ENCODE peak calls at places on chromosomes 2 and 18, in seven cellular contexts. L, A, G, T, I, X and Z are unnamed samples.

GRCh38 chr18:48017625-48018024 is 87.2 kb upstream of the SMAD2 start:
- DNase-seq in X (no peak), A (no peak), T (no peak), L (no peak), I (no peak), G (no peak), Z (peak; percentile 65)

GRCh38 chr2:198374375-198375072 is 570.1 kb downstream of the PLCL1 start:
- DNase-seq in G (peak; percentile 58), X (peak; percentile 53), I (no peak), A (peak; percentile 77), L (peak; percentile 77), T (no peak), Z (peak; percentile 80)

GRCh38 chr2:152566728-152567069 is 150.6 kb downstream of the PRPF40A start:
- DNase-seq in L (no peak), T (no peak), X (peak; percentile 64), I (no peak), A (no peak), G (no peak), Z (no peak)

GRCh38 chr2:99507964-99508818 is 18.4 kb upstream of the REV1 start:
- DNase-seq in T (no peak), G (peak; percentile 33), I (no peak), A (no peak), L (peak; percentile 18), X (peak; percentile 20), Z (no peak)

GRCh38 chr18:79765491-79766245 is 32.1 kb upstream of the KCNG2 start:
- DNase-seq in L (no peak), I (no peak), G (no peak), A (no peak), X (no peak), T (no peak), Z (peak; percentile 75)

GRCh38 chr18:62784966-62785413 is 69.6 kb downstream of the PHLPP1 start:
- DNase-seq in X (no peak), T (no peak), G (no peak), A (no peak), I (no peak), L (no peak), Z (peak; percentile 67)

GRCh38 chr2:175847128-175847527 is 154.9 kb downstream of the LNPK start:
- DNase-seq in X (no peak), I (no peak), T (no peak), G (no peak), L (no peak), A (no peak), Z (no peak)

GRCh38 chr2:201644001-201644400 is 698 bp upstream of the TMEM237 start:
- DNase-seq in I (no peak), T (no peak), X (no peak), L (no peak), A (peak; percentile 21), G (no peak), Z (peak; percentile 64)

GRCh38 chr2:19895535-19895934 is 6.2 kb downstream of the TTC32 start:
- DNase-seq in X (no peak), I (no peak), L (no peak), G (no peak), A (no peak), T (no peak), Z (peak; percentile 64)

GRCh38 chr2:101883860-101884259 is 107.9 kb upstream of the IL1R2 start:
- DNase-seq in I (peak; percentile 41), L (peak; percentile 72), A (peak; percentile 69), X (peak; percentile 80), T (peak; percentile 8), G (peak; percentile 57), Z (peak; percentile 78)

DNA sequence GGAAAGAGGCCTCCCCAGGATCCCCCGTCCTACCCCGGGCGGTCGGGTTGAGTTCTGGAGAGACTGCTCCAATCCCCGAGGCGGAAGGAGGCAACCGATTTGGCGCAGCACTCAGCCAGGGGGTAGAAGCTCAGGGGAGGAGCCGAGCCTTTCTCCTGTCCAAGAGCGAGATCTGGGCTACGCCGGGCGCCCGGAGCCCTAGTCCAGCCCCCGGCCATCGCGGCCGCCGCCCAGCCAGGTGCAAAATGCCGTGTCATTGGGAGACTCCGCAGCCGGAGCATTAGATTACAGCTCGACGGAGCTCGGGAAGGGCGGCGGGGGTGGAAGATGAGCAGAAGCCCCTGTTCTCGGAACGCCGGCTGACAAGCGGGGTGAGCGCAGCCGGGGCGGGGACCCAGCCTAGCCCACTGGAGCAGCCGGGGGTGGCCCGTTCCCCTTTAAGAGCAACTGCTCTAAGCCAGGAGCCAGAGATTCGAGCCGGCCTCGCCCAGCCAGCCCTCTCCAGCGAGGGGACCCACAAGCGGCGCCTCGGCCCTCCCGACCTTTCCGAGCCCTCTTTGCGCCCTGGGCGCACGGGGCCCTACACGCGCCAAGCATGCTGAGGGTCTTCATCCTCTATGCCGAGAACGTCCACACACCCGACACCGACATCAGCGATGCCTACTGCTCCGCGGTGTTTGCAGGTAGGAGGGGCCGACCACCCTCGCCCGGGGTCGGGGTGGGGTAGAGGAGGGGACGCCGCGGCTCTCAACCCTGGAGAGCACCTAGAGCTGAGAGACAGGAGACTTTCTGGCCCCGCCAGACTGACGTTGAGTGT is at the start of gene DYSF:
- DNase-seq in G (no peak), I (peak; percentile 69), L (peak; percentile 42), A (peak; percentile 85), T (no peak), X (peak; percentile 61), Z (peak; percentile 57)
- TF ChIP-seq EZH2 in G (no peak), I (no peak), L (peak; percentile 65), A (no peak), T (no peak), X (no peak), Z (no peak)

DNA sequence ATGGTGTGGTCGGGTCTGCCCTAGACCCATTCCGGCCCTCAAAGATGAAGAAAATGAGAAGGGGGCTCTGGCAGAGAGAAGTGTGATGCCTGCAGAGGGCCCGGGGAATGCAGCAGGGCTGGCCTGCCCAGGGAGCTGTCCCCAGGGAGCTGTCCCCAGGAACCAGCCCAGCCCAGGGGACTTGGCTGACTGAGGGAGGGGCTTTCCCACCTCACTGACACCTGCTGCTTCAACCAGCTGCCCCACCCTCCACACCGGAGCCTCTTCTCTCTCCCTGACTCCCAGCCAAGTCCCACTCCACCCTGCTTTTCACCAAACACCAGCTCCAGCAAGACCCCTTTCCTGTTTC is 111.2 kb downstream of the STPG4 start:
- DNase-seq in L (no peak), A (no peak), G (no peak), T (no peak), X (peak; percentile 45), I (no peak), Z (no peak)
- H3K9me2 ChIP-seq in L (no peaks in the 10 kb centered on the region), A (no peaks in the 10 kb centered on the region), G (no peaks in the 10 kb centered on the region), T (no peaks in the 10 kb centered on the region), X (no peaks in the 10 kb centered on the region), I (no peaks in the 10 kb centered on the region), Z (no peaks in the 10 kb centered on the region)

DNA sequence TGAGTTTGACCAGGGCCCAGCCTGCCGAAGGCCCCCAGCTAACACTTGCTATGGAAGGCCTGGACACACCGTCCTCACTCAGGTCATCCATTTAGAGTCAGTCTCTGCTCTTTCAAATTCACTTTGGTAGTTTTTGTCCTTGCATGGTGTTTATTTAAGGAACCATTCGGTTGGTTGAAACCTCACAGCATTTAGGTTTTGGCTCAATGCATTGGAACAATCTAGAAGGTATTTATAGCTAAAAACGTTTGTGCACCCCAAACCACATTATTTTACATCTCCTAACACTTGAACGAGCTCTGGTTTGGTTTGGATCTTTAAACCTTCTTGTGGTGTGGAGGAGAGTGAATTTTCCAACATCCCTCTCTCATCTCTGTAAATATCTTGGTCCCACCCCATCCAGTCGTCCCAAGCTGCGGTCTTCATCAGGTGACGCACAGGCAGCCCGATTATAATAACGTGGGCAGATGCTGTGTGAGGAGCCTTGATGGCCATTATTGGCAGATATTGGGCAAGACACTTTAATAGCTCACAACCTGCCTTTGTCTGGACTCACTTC is 287.9 kb downstream of the LPIN1 start:
- DNase-seq in G (no peak), L (no peak), A (no peak), T (no peak), X (no peak), I (no peak), Z (no peak)
- TF ChIP-seq EZH2 in G (no peak), L (no peak), A (no peak), T (no peak), X (no peak), I (no peak), Z (no peak)

DNA sequence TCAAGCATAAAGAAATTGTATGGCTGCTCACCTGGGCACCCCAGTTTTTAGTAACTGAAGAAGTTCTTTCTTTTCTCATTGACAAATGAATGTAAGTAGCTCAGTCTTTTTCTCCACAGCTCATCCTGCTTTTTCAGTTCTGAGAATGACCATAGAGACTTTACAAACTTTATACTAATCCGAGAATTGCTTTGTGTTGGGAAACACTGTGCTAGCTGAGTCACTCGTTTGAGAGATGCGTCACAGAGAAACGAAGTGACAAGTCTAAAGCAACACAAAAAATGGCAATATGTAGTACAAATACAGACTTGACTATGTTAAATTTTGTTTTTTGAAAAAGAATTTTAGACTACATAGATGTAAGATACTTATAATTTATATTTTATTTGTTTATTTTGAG is 9.0 kb downstream of the LRRTM4 start:
- DNase-seq in T (no peak), L (no peak), A (no peak), G (no peak), I (no peak), X (peak; percentile 23), Z (no peak)
- H3K9me2 ChIP-seq in T (no peaks in the 10 kb centered on the region), L (no peaks in the 10 kb centered on the region), A (no peaks in the 10 kb centered on the region), G (no peaks in the 10 kb centered on the region), I (no peaks in the 10 kb centered on the region), X (no peaks in the 10 kb centered on the region), Z (no peaks in the 10 kb centered on the region)